ENCODE peak calls at places on chromosomes 4 and X, in six cellular contexts. F, Z, R, W, N and C are unnamed samples.

GRCh38 chrX:123425471-123425870 is 241.4 kb downstream of the GRIA3 start:
- DNase-seq in F (no peak), Z (no peak), R (no peak), W (no peak), N (no peak), C (no peak)

GRCh38 chr4:57023104-57023503 is 44.4 kb downstream of the POLR2B start:
- DNase-seq in F (no peak), Z (peak), R (no peak), W (no peak), N (no peak), C (peak)

GRCh38 chr4:123939621-123940020 is 543.0 kb downstream of the SPRY1 start:
- DNase-seq in F (no peak), Z (peak), R (no peak), W (no peak), N (no peak), C (peak)

GRCh38 chr4:144579411-144580020 is 66.4 kb upstream of the HHIP start:
- DNase-seq in F (no peak), Z (peak), R (no peak), W (no peak), N (no peak), C (peak)

GRCh38 chr4:8274772-8275241 is 5.3 kb downstream of the HTRA3 start:
- DNase-seq in F (no peak), Z (peak), R (no peak), W (no peak), N (no peak), C (peak)

GRCh38 chr4:123750044-123750443 is 353.4 kb downstream of the SPRY1 start:
- DNase-seq in F (no peak), Z (no peak), R (no peak), W (no peak), N (no peak), C (no peak)

GRCh38 chr4:111813565-111814140 is 331.6 kb upstream of the FAM241A start:
- DNase-seq in F (no peak), Z (no peak), R (no peak), W (no peak), N (no peak), C (no peak)

GRCh38 chrX:13007519-13008188 is 32.7 kb downstream of the TMSB4X start:
- DNase-seq in F (no peak), Z (peak), R (no peak), W (no peak), N (no peak), C (peak)

GRCh38 chrX:133989491-133989890 is 4.1 kb upstream of the GPC3 start:
- DNase-seq in F (no peak), Z (no peak), R (no peak), W (no peak), N (no peak), C (no peak)

GRCh38 chr4:87974856-87975462 is 555 bp upstream of the SPP1 start:
- DNase-seq in F (no peak), Z (peak), R (no peak), W (peak), N (no peak), C (no peak)

GRCh38 chr4:3442959-3443749 is 1.4 kb downstream of the HGFAC start:
- DNase-seq in F (peak), Z (peak), R (peak), W (peak), N (peak), C (no peak)